ENCODE peak calls at places on chromosomes 11 and 22, in four cellular contexts. E is CD4-positive, CD25-positive, alpha-beta regulatory T cell; X is aorta; D is A549. U is an unnamed sample.

GRCh38 chr22:30856699-30857098 is 111.9 kb downstream of the MORC2 start:
- DNase-seq in E (no peak), X (no peak), D (no peak), U (no peak)

GRCh38 chr22:40431021-40431420 is 60.6 kb downstream of the SGSM3 start:
- DNase-seq in E (no peak), X (no peak), D (no peak), U (no peak)

GRCh38 chr11:118142081-118142480 is 10.5 kb downstream of the SCN4B start:
- DNase-seq in E (no peak), X (no peak), D (peak; percentile 6), U (no peak)

GRCh38 chr11:27052668-27053067 is 12.1 kb downstream of the BBOX1 start:
- DNase-seq in E (no peak), X (no peak), D (no peak), U (no peak)

GRCh38 chr11:47394322-47395224 is 13.8 kb upstream of the SLC39A13 start:
- DNase-seq in E (peak; percentile 47), X (peak; percentile 84), D (no peak), U (no peak)

GRCh38 chr11:68806931-68807844 is 34.5 kb downstream of the CPT1A start:
- DNase-seq in E (no peak), X (no peak), D (no peak), U (no peak)

GRCh38 chr11:95152878-95153856 is 63.5 kb downstream of the ENDOD1 start:
- DNase-seq in E (peak; percentile 57), X (no peak), D (no peak), U (no peak)

GRCh38 chr11:1040428-1041148 is 4.1 kb upstream of the MUC6 start:
- DNase-seq in E (no peak), X (no peak), D (no peak), U (no peak)

GRCh38 chr11:135008412-135008811 is 596.4 kb upstream of the B3GAT1 start:
- DNase-seq in E (no peak), X (no peak), D (no peak), U (no peak)

GRCh38 chr11:105968021-105968697 is 53.9 kb downstream of the MSANTD4 start:
- DNase-seq in E (no peak), X (no peak), D (no peak), U (no peak)

GRCh38 chr22:47354668-47355387 is 592.4 kb downstream of the TBC1D22A start:
- DNase-seq in E (no peak), X (peak; percentile 33), D (no peak), U (no peak)

GRCh38 chr22:47355388-47355725 is 592.9 kb downstream of the TBC1D22A start:
- DNase-seq in E (no peak), X (no peak), D (no peak), U (no peak)

GRCh38 chr22:47355776-47356432 is 593.5 kb downstream of the TBC1D22A start:
- DNase-seq in E (no peak), X (no peak), D (no peak), U (no peak)

GRCh38 chr22:47352920-47353700 is 590.7 kb downstream of the TBC1D22A start:
- DNase-seq in E (no peak), X (no peak), D (no peak), U (no peak)

DNA sequence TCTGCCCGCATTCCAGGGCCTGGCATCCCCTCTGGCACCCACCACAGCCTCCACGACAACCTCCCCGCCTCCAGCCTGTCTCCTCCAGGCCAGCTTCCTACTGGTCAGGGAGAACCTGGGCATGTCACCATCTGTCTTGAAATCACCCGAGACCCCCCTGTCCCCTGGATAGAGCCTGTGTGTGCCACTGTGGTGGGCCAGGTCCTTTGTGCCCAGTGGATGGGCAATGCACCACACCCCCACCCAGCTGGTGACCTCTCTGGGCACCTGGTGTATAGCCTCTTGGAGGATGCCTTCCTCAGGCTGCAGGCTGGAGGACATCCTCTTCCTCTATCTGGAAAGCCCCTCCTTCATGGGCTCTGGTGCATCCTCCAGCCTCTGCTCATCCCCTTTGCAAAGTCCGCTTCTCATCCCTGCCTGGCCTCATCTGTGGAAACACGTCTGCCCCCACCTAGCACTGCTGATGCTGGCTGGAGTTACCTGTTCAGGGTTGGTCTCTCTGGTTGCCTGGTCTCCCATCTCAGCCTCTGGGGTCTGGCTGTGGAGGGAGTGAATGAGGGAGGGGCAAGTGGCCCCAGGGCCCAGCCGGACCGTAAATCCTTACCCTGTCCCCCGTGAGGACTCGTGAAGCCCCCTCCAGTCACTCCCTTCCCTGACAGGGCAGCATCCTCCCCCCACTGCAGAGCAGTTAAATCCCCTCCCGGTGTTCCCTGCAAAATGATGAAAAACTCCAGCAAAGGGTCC is 589.6 kb downstream of the TBC1D22A start:
- DNase-seq in E (no peak), X (no peak), D (no peak), U (no peak)
- H3K9me3 ChIP-seq in E (no peaks in the 10 kb centered on the region), X (peaks cover 3% of the 10 kb centered on the region), D (peaks cover 3% of the 10 kb centered on the region), U (no peaks in the 10 kb centered on the region)

DNA sequence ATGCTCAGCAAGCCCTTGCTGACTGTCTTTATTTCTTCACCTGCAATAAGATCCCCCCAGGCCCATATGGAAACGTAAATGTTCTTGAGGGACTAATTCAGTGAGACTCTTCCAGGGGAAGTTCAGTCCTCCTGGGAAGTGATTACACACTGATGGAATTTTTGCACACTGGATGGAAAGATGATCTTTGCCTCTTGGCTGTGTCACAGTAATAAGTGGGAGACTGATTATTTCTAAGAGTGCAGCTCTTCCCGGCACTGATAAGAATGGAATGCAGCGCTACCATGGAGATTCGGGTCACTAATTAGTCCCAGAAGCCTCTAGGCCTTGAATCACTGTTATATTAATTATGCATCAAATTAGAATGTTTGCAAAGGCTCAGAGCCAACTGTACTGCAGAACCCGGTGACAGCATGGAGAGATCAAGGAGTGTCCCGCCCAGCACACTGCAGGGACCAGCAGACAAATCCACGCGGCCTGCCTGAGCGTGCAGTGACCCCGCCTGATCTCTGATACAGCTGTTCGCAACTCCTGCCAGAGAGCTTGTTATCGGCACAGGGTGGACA is 178.3 kb downstream of the SNX19 start:
- DNase-seq in E (no peak), X (peak; percentile 79), D (no peak), U (no peak)
- H3K9me3 ChIP-seq in E (peaks cover 6% of the 10 kb centered on the region), X (peaks cover 3% of the 10 kb centered on the region), D (peaks cover 26% of the 10 kb centered on the region), U (no peaks in the 10 kb centered on the region)

GRCh38 chr11:101584651-101585050 is 844 bp upstream of the TRPC6 start:
- DNase-seq in E (no peak), X (no peak), D (no peak), U (no peak)
- H3K9me3 ChIP-seq in E (no peaks in the 10 kb centered on the region), X (no peaks in the 10 kb centered on the region), D (no peaks in the 10 kb centered on the region), U (no peaks in the 10 kb centered on the region)

GRCh38 chr11:76781046-76781801 is 1.9 kb upstream of the TSKU start:
- DNase-seq in E (no peak), X (no peak), D (no peak), U (no peak)

GRCh38 chr11:76776472-76776871 is 6.7 kb upstream of the TSKU start:
- DNase-seq in E (no peak), X (no peak), D (no peak), U (no peak)

GRCh38 chr11:76777325-76777724 is 5.8 kb upstream of the TSKU start:
- DNase-seq in E (no peak), X (no peak), D (no peak), U (no peak)

GRCh38 chr11:76777922-76778321 is 5.2 kb upstream of the TSKU start:
- DNase-seq in E (no peak), X (no peak), D (no peak), U (no peak)

DNA sequence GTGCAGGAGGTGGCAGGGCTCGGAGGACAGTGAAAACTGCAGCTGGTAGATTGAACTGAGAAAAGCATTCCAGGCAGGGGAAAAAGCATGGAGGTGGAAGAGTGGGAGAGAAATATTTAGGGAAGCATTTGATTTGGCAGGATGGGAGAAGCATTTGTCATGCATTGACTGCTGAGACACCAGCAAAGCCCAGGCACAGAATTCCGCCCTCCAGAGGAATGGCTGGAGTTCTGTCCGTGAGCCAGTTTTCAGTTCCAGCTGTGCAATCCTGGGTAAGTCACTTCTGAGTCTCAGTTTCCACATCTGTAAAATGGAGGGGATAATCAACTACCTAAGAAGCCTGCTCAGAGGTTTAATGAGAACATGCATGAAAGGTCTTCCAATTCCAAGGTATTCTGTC is 4.3 kb upstream of the TSKU start:
- DNase-seq in E (no peak), X (no peak), D (no peak), U (no peak)
- H3K9me3 ChIP-seq in E (peaks cover 14% of the 10 kb centered on the region), X (no peaks in the 10 kb centered on the region), D (peaks cover 56% of the 10 kb centered on the region), U (peaks cover 8% of the 10 kb centered on the region)

GRCh38 chr11:71145988-71146824 is 106.2 kb downstream of the SHANK2 start:
- DNase-seq in E (no peak), X (no peak), D (no peak), U (no peak)

GRCh38 chr11:71144736-71145135 is 107.6 kb downstream of the SHANK2 start:
- DNase-seq in E (no peak), X (no peak), D (no peak), U (no peak)

GRCh38 chr11:71147331-71147730 is 105.0 kb downstream of the SHANK2 start:
- DNase-seq in E (no peak), X (no peak), D (no peak), U (no peak)

GRCh38 chr11:71145368-71145767 is 107.0 kb downstream of the SHANK2 start:
- DNase-seq in E (no peak), X (no peak), D (no peak), U (no peak)

DNA sequence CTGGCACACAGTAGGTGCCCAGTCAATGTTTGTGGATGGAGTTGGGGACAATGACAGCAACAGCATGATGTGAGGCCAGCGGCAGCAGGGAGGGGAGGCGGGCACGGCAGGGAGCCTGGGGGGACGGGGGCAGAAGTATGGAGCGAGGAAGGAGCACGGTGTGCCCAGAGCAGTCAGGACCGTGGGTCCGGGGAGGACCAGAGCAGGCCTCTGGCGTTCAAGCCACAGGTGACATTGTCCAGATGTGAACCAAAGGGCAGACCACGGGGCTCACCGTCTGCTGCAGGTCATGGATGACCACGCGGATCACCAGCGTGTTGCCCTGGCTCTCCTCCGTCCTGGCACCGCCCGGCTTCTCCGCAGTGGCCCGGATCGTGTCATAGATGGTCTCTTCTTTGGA is 105.5 kb downstream of the SHANK2 start:
- DNase-seq in E (no peak), X (no peak), D (no peak), U (no peak)
- H3K9me3 ChIP-seq in E (no peaks in the 10 kb centered on the region), X (peaks cover 3% of the 10 kb centered on the region), D (no peaks in the 10 kb centered on the region), U (no peaks in the 10 kb centered on the region)